ENCODE peak calls at places on chromosomes 1 and 21, in nine cellular contexts. One of them, this sample, is unnamed.
A peak's percentile ranks its signal among the peaks of the same experiment; 100 is the strongest.

GRCh38 chr1:213070399-213070798 is 19.4 kb downstream of the RPS6KC1 start:
- DNase-seq in Panc1: no peak
- DNase-seq in CD4-positive, alpha-beta T cell: no peak
- DNase-seq in T-cell: no peak
- DNase-seq in NCI-H187: no peak
- DNase-seq in GM10248: peak; percentile 47
- DNase-seq in AG10803: peak; percentile 69
- DNase-seq in breast epithelium: no peak
- DNase-seq in HCEC 1CT: peak; percentile 83
- DNase-seq in this sample: no peak

GRCh38 chr1:221631551-221631950 is 110.3 kb downstream of the DUSP10 start:
- DNase-seq in Panc1: no peak
- DNase-seq in CD4-positive, alpha-beta T cell: no peak
- DNase-seq in T-cell: no peak
- DNase-seq in NCI-H187: no peak
- DNase-seq in GM10248: no peak
- DNase-seq in AG10803: no peak
- DNase-seq in breast epithelium: no peak
- DNase-seq in HCEC 1CT: no peak
- DNase-seq in this sample: no peak

GRCh38 chr1:225460021-225460736 is 32.3 kb upstream of the LBR start:
- DNase-seq in Panc1: no peak
- DNase-seq in CD4-positive, alpha-beta T cell: no peak
- DNase-seq in T-cell: no peak
- DNase-seq in NCI-H187: no peak
- DNase-seq in GM10248: no peak
- DNase-seq in AG10803: no peak
- DNase-seq in breast epithelium: no peak
- DNase-seq in HCEC 1CT: no peak
- DNase-seq in this sample: no peak

GRCh38 chr1:202154766-202155477 is 5.5 kb downstream of the PTPN7 start:
- DNase-seq in Panc1: no peak
- DNase-seq in CD4-positive, alpha-beta T cell: no peak
- DNase-seq in T-cell: peak; percentile 54
- DNase-seq in NCI-H187: peak; percentile 86
- DNase-seq in GM10248: peak; percentile 53
- DNase-seq in AG10803: peak; percentile 69
- DNase-seq in breast epithelium: no peak
- DNase-seq in HCEC 1CT: peak; percentile 53
- DNase-seq in this sample: peak; percentile 47

GRCh38 chr21:29332461-29333354 is 34.0 kb downstream of the BACH1 start:
- DNase-seq in Panc1: no peak
- DNase-seq in CD4-positive, alpha-beta T cell: no peak
- DNase-seq in T-cell: no peak
- DNase-seq in NCI-H187: no peak
- DNase-seq in GM10248: no peak
- DNase-seq in AG10803: peak; percentile 30
- DNase-seq in breast epithelium: no peak
- DNase-seq in HCEC 1CT: peak; percentile 76
- DNase-seq in this sample: no peak

GRCh38 chr1:21620461-21620860 is 48.7 kb downstream of the RAP1GAP start:
- DNase-seq in Panc1: no peak
- DNase-seq in CD4-positive, alpha-beta T cell: no peak
- DNase-seq in T-cell: no peak
- DNase-seq in NCI-H187: no peak
- DNase-seq in GM10248: no peak
- DNase-seq in AG10803: no peak
- DNase-seq in breast epithelium: no peak
- DNase-seq in HCEC 1CT: no peak
- DNase-seq in this sample: no peak

GRCh38 chr1:5980314-5981008 is 11.8 kb downstream of the NPHP4 start:
- DNase-seq in Panc1: no peak
- DNase-seq in CD4-positive, alpha-beta T cell: no peak
- DNase-seq in T-cell: no peak
- DNase-seq in NCI-H187: no peak
- DNase-seq in GM10248: no peak
- DNase-seq in AG10803: peak; percentile 72
- DNase-seq in breast epithelium: no peak
- DNase-seq in HCEC 1CT: no peak
- DNase-seq in this sample: no peak

GRCh38 chr1:5998906-5999301 is 6.7 kb upstream of the NPHP4 start:
- DNase-seq in Panc1: no peak
- DNase-seq in CD4-positive, alpha-beta T cell: peak; percentile 22
- DNase-seq in T-cell: no peak
- DNase-seq in NCI-H187: no peak
- DNase-seq in GM10248: no peak
- DNase-seq in AG10803: no peak
- DNase-seq in breast epithelium: no peak
- DNase-seq in HCEC 1CT: no peak
- DNase-seq in this sample: no peak

GRCh38 chr1:63674238-63674864 is 81.1 kb downstream of the PGM1 start:
- DNase-seq in Panc1: peak; percentile 73
- DNase-seq in CD4-positive, alpha-beta T cell: no peak
- DNase-seq in T-cell: no peak
- DNase-seq in NCI-H187: no peak
- DNase-seq in GM10248: peak; percentile 54
- DNase-seq in AG10803: peak; percentile 77
- DNase-seq in breast epithelium: peak; percentile 54
- DNase-seq in HCEC 1CT: peak; percentile 85
- DNase-seq in this sample: peak; percentile 9

GRCh38 chr1:234605983-234606730 is 3.8 kb downstream of the IRF2BP2 start:
- DNase-seq in Panc1: no peak
- DNase-seq in CD4-positive, alpha-beta T cell: peak; percentile 45
- DNase-seq in T-cell: peak; percentile 51
- DNase-seq in NCI-H187: no peak
- DNase-seq in GM10248: no peak
- DNase-seq in AG10803: peak; percentile 70
- DNase-seq in breast epithelium: peak; percentile 69
- DNase-seq in HCEC 1CT: peak; percentile 47
- DNase-seq in this sample: peak; percentile 30

GRCh38 chr1:171984850-171985485 is 143.7 kb downstream of the DNM3 start:
- DNase-seq in Panc1: no peak
- DNase-seq in CD4-positive, alpha-beta T cell: no peak
- DNase-seq in T-cell: no peak
- DNase-seq in NCI-H187: peak; percentile 27
- DNase-seq in GM10248: peak; percentile 36
- DNase-seq in AG10803: peak; percentile 51
- DNase-seq in breast epithelium: no peak
- DNase-seq in HCEC 1CT: peak; percentile 47
- DNase-seq in this sample: peak; percentile 14

GRCh38 chr1:246592695-246593094 is 26.4 kb downstream of the CNST start:
- DNase-seq in Panc1: no peak
- DNase-seq in CD4-positive, alpha-beta T cell: no peak
- DNase-seq in T-cell: no peak
- DNase-seq in NCI-H187: no peak
- DNase-seq in GM10248: no peak
- DNase-seq in AG10803: peak; percentile 99
- DNase-seq in breast epithelium: no peak
- DNase-seq in HCEC 1CT: peak; percentile 93
- DNase-seq in this sample: no peak

GRCh38 chr21:35102488-35103407 is 53.6 kb upstream of the RUNX1 start:
- DNase-seq in Panc1: no peak
- DNase-seq in CD4-positive, alpha-beta T cell: no peak
- DNase-seq in T-cell: peak; percentile 52
- DNase-seq in NCI-H187: no peak
- DNase-seq in GM10248: peak; percentile 31
- DNase-seq in AG10803: no peak
- DNase-seq in breast epithelium: peak; percentile 20
- DNase-seq in HCEC 1CT: no peak
- DNase-seq in this sample: peak; percentile 80

GRCh38 chr1:24899581-24900485 is 30.2 kb downstream of the RUNX3 start:
- DNase-seq in Panc1: no peak
- DNase-seq in CD4-positive, alpha-beta T cell: peak; percentile 33
- DNase-seq in T-cell: peak; percentile 8
- DNase-seq in NCI-H187: no peak
- DNase-seq in GM10248: peak; percentile 41
- DNase-seq in AG10803: no peak
- DNase-seq in breast epithelium: no peak
- DNase-seq in HCEC 1CT: no peak
- DNase-seq in this sample: no peak

GRCh38 chr1:33094971-33095604 is 14.1 kb downstream of the AZIN2 start:
- DNase-seq in Panc1: peak; percentile 77
- DNase-seq in CD4-positive, alpha-beta T cell: no peak
- DNase-seq in T-cell: no peak
- DNase-seq in NCI-H187: peak; percentile 7
- DNase-seq in GM10248: peak; percentile 29
- DNase-seq in AG10803: peak; percentile 77
- DNase-seq in breast epithelium: peak; percentile 55
- DNase-seq in HCEC 1CT: peak; percentile 61
- DNase-seq in this sample: no peak

GRCh38 chr1:207808911-207809555 is 57.2 kb downstream of the CD46 start:
- DNase-seq in Panc1: no peak
- DNase-seq in CD4-positive, alpha-beta T cell: no peak
- DNase-seq in T-cell: no peak
- DNase-seq in NCI-H187: no peak
- DNase-seq in GM10248: no peak
- DNase-seq in AG10803: no peak
- DNase-seq in breast epithelium: no peak
- DNase-seq in HCEC 1CT: no peak
- DNase-seq in this sample: no peak

GRCh38 chr1:95233321-95233736 is 681 bp upstream of the RWDD3 start:
- DNase-seq in Panc1: no peak
- DNase-seq in CD4-positive, alpha-beta T cell: no peak
- DNase-seq in T-cell: no peak
- DNase-seq in NCI-H187: no peak
- DNase-seq in GM10248: no peak
- DNase-seq in AG10803: peak; percentile 11
- DNase-seq in breast epithelium: peak; percentile 23
- DNase-seq in HCEC 1CT: no peak
- DNase-seq in this sample: no peak

GRCh38 chr1:226960944-226961765 is 21.1 kb downstream of the COQ8A start:
- DNase-seq in Panc1: no peak
- DNase-seq in CD4-positive, alpha-beta T cell: no peak
- DNase-seq in T-cell: no peak
- DNase-seq in NCI-H187: no peak
- DNase-seq in GM10248: no peak
- DNase-seq in AG10803: no peak
- DNase-seq in breast epithelium: no peak
- DNase-seq in HCEC 1CT: no peak
- DNase-seq in this sample: no peak

GRCh38 chr1:85109475-85109874 is 61.2 kb upstream of the MCOLN3 start:
- DNase-seq in Panc1: peak; percentile 60
- DNase-seq in CD4-positive, alpha-beta T cell: peak; percentile 46
- DNase-seq in T-cell: peak; percentile 19
- DNase-seq in NCI-H187: peak; percentile 67
- DNase-seq in GM10248: peak; percentile 64
- DNase-seq in AG10803: peak; percentile 76
- DNase-seq in breast epithelium: peak; percentile 21
- DNase-seq in HCEC 1CT: peak; percentile 53
- DNase-seq in this sample: peak; percentile 10

GRCh38 chr21:18801468-18801867 is 397.9 kb upstream of the TMPRSS15 start:
- DNase-seq in Panc1: no peak
- DNase-seq in CD4-positive, alpha-beta T cell: no peak
- DNase-seq in T-cell: no peak
- DNase-seq in NCI-H187: no peak
- DNase-seq in GM10248: no peak
- DNase-seq in AG10803: no peak
- DNase-seq in breast epithelium: no peak
- DNase-seq in HCEC 1CT: no peak
- DNase-seq in this sample: no peak